ENCODE peak calls at places on chromosomes 12 and 14, in four cellular contexts. O is AG04450, D is fibroblast of mammary gland, B is tibial artery. H is an unnamed sample.

GRCh38 chr12:104138747-104139186 is 757 bp upstream of the NFYB start:
- DNase-seq in O (no peak), D (peak), B (peak), H (no peak)

GRCh38 chr14:94427016-94427613 is 25.5 kb downstream of the SERPINA11 start:
- DNase-seq in O (no peak), D (no peak), B (no peak), H (no peak)

GRCh38 chr12:49036029-49036428 is 17.5 kb upstream of the PRKAG1 start:
- DNase-seq in O (no peak), D (no peak), B (no peak), H (no peak)

GRCh38 chr12:110301065-110301806 is 20.2 kb downstream of the ATP2A2 start:
- DNase-seq in O (no peak), D (peak), B (no peak), H (no peak)

GRCh38 chr12:68750506-68750905 is 4.5 kb downstream of the SLC35E3 start:
- DNase-seq in D (no peak), O (no peak), B (no peak), H (no peak)

GRCh38 chr14:76227450-76228050 is 75.8 kb downstream of the GPATCH2L start:
- DNase-seq in O (peak), B (no peak), D (peak), H (no peak)

GRCh38 chr14:94309721-94310120 is 13.4 kb downstream of the SERPINA6 start:
- DNase-seq in D (no peak), O (no peak), B (no peak), H (no peak)

GRCh38 chr12:125314051-125314882 is 249.0 kb downstream of the AACS start:
- DNase-seq in O (no peak), D (no peak), B (no peak), H (no peak)

GRCh38 chr14:102909462-102909861 is 13.0 kb upstream of the AMN start:
- DNase-seq in O (no peak), B (no peak), D (no peak), H (no peak)

GRCh38 chr12:93361159-93361919 is 16.4 kb upstream of the NUDT4 start:
- DNase-seq in D (peak), B (no peak), O (no peak), H (peak)

GRCh38 chr12:48342980-48343379 is 7.7 kb downstream of the ZNF641 start:
- DNase-seq in B (no peak), D (no peak), O (no peak), H (no peak)

GRCh38 chr14:81453166-81453766 is 53.1 kb upstream of the STON2 start:
- DNase-seq in O (no peak), B (no peak), D (peak), H (no peak)

GRCh38 chr14:75191100-75191499 is 14.7 kb upstream of the TMED10 start:
- DNase-seq in D (no peak), O (no peak), B (no peak), H (no peak)

GRCh38 chr12:12979731-12980259 is 20.3 kb downstream of the HEBP1 start:
- DNase-seq in B (no peak), D (peak), O (peak), H (peak)

GRCh38 chr12:44930972-44931600 is 55.0 kb upstream of the NELL2 start:
- DNase-seq in D (peak), O (peak), B (no peak), H (peak)

GRCh38 chr14:91573894-91574837 is 64.1 kb upstream of the PPP4R3A start:
- DNase-seq in O (no peak), B (peak), D (peak), H (no peak)

GRCh38 chr12:93740721-93741120 is 63.5 kb downstream of the CRADD start:
- DNase-seq in B (no peak), D (peak), O (no peak), H (peak)

GRCh38 chr14:21068521-21069387 is 1.4 kb upstream of the ARHGEF40 start:
- DNase-seq in B (peak), D (peak), O (no peak), H (no peak)

GRCh38 chr14:42628591-42628990 is 1021.9 kb downstream of the LRFN5 start:
- DNase-seq in B (no peak), O (no peak), D (no peak), H (no peak)

GRCh38 chr12:57545809-57546437 is 1.1 kb downstream of the DCTN2 start:
- DNase-seq in D (no peak), B (peak), O (no peak), H (peak)

GRCh38 chr12:25958254-25959068 is at the start of gene RASSF8:
- DNase-seq in B (peak), D (peak), O (peak), H (no peak)

DNA sequence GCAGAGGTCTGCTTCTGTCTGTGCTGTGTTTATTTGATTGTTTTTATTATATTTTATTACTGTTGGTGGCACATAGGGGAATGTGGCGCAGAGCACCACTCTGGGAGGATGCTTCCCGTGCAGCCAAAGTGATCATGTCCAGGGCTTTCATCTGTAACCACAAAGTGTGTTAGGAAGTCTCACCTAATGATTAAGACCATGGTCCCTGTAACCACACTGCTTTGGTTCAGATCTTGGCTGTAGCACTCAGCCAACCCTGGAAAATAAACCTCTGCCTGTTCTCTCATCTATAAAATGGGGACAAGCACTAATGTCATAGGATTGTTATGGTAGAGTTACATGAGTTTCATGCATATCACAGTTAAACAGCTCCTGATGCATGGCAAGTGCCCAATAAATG is 1.9 kb downstream of the RESF1 start:
- DNase-seq in D (no peak), B (no peak), O (no peak), H (no peak)
- H3K4me3 ChIP-seq in D (no peak), B (peak), O (no peak), H (peak)

GRCh38 chr12:54032220-54032619 is 630 bp upstream of the HOXC5 start:
- DNase-seq in O (no peak), D (no peak), B (no peak), H (no peak)

GRCh38 chr12:54030889-54031860 is 1.7 kb upstream of the HOXC5 start:
- DNase-seq in O (no peak), D (peak), B (peak), H (no peak)

GRCh38 chr12:54033106-54033979 is 493 bp downstream of the HOXC5 start:
- DNase-seq in B (peak), O (no peak), D (peak), H (no peak)

GRCh38 chr12:54033980-54034783 is 1.3 kb downstream of the HOXC5 start:
- DNase-seq in D (peak), B (peak), O (no peak), H (no peak)

GRCh38 chr12:54032627-54033100 is at the start of gene HOXC5:
- DNase-seq in O (no peak), D (peak), B (peak), H (no peak)
- TF ChIP-seq CTCF in O (peak), D (peak), B (peak), H (peak)

GRCh38 chr14:105249175-105250007 is 1.1 kb downstream of the BTBD6 start:
- DNase-seq in B (no peak), O (no peak), D (no peak), H (no peak)
- H3K4me3 ChIP-seq in B (peak), O (peak), D (peak), H (peak)

DNA sequence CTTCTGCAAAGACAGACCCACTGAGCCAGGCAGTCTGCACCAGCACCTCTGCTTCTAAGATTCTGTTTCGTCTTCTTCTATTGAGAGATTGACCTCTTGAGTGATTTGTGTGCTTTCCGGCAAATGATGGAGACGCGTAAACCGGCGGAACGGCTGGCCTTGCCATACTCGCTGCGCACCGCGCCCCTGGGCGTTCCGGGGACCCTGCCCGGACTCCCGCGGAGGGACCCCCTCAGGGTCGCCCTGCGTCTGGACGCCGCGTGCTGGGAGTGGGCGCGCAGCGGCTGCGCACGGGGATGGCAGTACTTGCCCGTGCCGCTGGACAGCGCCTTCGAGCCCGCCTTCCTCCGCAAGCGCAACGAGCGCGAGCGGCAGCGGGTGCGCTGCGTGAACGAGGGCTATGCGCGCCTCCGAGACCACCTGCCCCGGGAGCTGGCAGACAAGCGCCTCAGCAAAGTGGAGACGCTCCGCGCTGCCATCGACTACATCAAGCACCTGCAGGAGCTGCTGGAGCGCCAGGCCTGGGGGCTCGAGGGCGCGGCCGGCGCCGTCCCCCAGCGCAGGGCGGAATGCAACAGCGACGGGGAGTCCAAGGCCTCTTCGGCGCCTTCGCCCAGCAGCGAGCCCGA is 703 bp downstream of the ASCL4 start:
- DNase-seq in O (no peak), D (no peak), B (no peak), H (no peak)
- TF ChIP-seq CTCF in O (no peak), D (no peak), B (no peak), H (no peak)

DNA sequence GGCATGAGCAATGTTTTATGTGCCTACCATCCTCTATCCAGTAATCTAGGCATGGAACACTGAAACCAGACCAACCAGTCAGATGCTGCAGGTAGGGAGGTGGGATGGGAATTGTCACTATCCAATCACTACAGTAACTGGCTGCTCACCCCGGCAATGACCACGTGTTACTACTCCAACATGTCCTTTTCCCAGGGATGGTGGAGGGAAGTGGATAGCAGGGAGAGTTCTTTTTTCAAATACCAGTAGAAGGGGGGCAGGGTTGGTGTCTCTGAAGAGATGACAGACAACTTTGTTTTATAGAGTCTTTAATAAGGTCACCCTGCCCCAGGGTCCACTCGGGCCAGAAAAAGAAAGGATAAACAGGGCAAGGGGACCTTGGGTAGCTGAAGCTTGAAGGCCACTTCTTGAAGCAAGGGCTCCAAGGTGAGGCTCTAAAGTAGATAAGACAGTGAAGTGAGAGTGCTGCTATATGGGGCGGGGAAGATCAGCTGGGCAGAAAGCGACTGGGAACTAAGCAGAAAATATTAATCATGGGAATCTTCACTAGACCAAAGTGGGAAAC is 14.7 kb upstream of the CDH24 start:
- DNase-seq in O (no peak), B (no peak), D (no peak), H (no peak)
- H3K4me3 ChIP-seq in O (peak), B (peak), D (no peak), H (peak)

GRCh38 chr14:31270196-31270772 is 62.7 kb upstream of the HECTD1 start:
- DNase-seq in B (no peak), O (no peak), D (peak), H (no peak)
- TF ChIP-seq CTCF in B (no peak), O (no peak), D (peak), H (peak)